ENCODE peak calls at places on chromosomes 7 and 10, in six cellular contexts. A, N, H, J, Y and U are unnamed samples.

GRCh38 chr7:22357311-22358175 is 589 bp upstream of the RAPGEF5 start:
- DNase-seq in A (no peak), N (no peak), H (peak), J (no peak), Y (peak), U (peak)

GRCh38 chr7:41336455-41336952 is 366.4 kb downstream of the INHBA start:
- DNase-seq in A (no peak), N (no peak), H (no peak), J (no peak), Y (no peak), U (no peak)

GRCh38 chr10:25492040-25492439 is 317.2 kb downstream of the GPR158 start:
- DNase-seq in A (no peak), N (no peak), H (no peak), J (no peak), Y (no peak), U (no peak)

GRCh38 chr10:124375353-124375614 is 43.4 kb downstream of the OAT start:
- DNase-seq in A (no peak), N (no peak), H (no peak), J (no peak), Y (no peak), U (no peak)

GRCh38 chr7:47267346-47267745 is 314.6 kb downstream of the TNS3 start:
- DNase-seq in A (no peak), N (no peak), H (peak), J (no peak), Y (no peak), U (no peak)

GRCh38 chr7:29597266-29597665 is 33.6 kb downstream of the PRR15 start:
- DNase-seq in A (no peak), N (no peak), H (no peak), J (no peak), Y (no peak), U (no peak)

GRCh38 chr7:34158311-34158710 is 253.0 kb downstream of the BMPER start:
- DNase-seq in A (no peak), N (no peak), H (no peak), J (no peak), Y (no peak), U (no peak)

GRCh38 chr10:127882391-127882790 is 10.3 kb downstream of the CLRN3 start:
- DNase-seq in A (no peak), N (no peak), H (no peak), J (no peak), Y (no peak), U (no peak)

GRCh38 chr10:59865101-59865500 is 41.3 kb downstream of the CCDC6 start:
- DNase-seq in A (no peak), N (no peak), H (peak), J (no peak), Y (no peak), U (no peak)

GRCh38 chr10:11533328-11533781 is 78.1 kb downstream of the USP6NL start:
- DNase-seq in A (no peak), N (no peak), H (peak), J (no peak), Y (no peak), U (no peak)

GRCh38 chr10:3207351-3207750 is 34.8 kb upstream of the PITRM1 start:
- DNase-seq in A (no peak), N (no peak), H (no peak), J (no peak), Y (no peak), U (no peak)

GRCh38 chr10:21329995-21330627 is 195.4 kb downstream of the SKIDA1 start:
- DNase-seq in A (no peak), N (no peak), H (no peak), J (no peak), Y (no peak), U (no peak)

GRCh38 chr10:70774810-70775678 is 10.1 kb downstream of the TBATA start:
- DNase-seq in A (no peak), N (peak), H (no peak), J (no peak), Y (no peak), U (no peak)

GRCh38 chr10:84179059-84179710 is 5.6 kb downstream of the GPR15LG start:
- DNase-seq in A (peak), N (no peak), H (peak), J (no peak), Y (no peak), U (no peak)

GRCh38 chr10:75379234-75379724 is 22.3 kb downstream of the ZNF503 start:
- DNase-seq in A (no peak), N (no peak), H (no peak), J (no peak), Y (no peak), U (no peak)

GRCh38 chr10:79391231-79392019 is 44.2 kb downstream of the PPIF start:
- DNase-seq in A (no peak), N (peak), H (no peak), J (no peak), Y (no peak), U (no peak)

GRCh38 chr10:43398939-43399871 is 9.8 kb downstream of the HNRNPF start:
- DNase-seq in A (no peak), N (no peak), H (peak), J (no peak), Y (no peak), U (no peak)

GRCh38 chr7:37212526-37212925 is 236.1 kb downstream of the ELMO1 start:
- DNase-seq in A (no peak), N (no peak), H (no peak), J (no peak), Y (no peak), U (no peak)

GRCh38 chr10:117240730-117241529 is at the start of gene SLC18A2:
- DNase-seq in A (no peak), N (no peak), H (no peak), J (no peak), Y (no peak), U (no peak)

GRCh38 chr10:12097791-12098190 is 29.0 kb downstream of the DHTKD1 start:
- DNase-seq in A (no peak), N (no peak), H (no peak), J (no peak), Y (no peak), U (no peak)

GRCh38 chr7:28316489-28316888 is 95.8 kb upstream of the CREB5 start:
- DNase-seq in A (no peak), N (no peak), H (no peak), J (no peak), Y (no peak), U (no peak)

GRCh38 chr10:18157909-18158308 is 17.7 kb downstream of the CACNB2 start:
- DNase-seq in A (no peak), N (no peak), H (no peak), J (no peak), Y (no peak), U (no peak)